ENCODE peak calls at places on chromosomes 12 and 14, in eight cellular contexts. L is IMR-90; W is aorta; Z is CD8-positive, alpha-beta memory T cell; M is uterus; Y is GM23338; I is WERI-Rb-1; S is endodermal cell. N is an unnamed sample.

GRCh38 chr12:19181666-19182426 is 52.3 kb downstream of the PLEKHA5 start:
- DNase-seq in L (no peak), W (no peak), Z (no peak), M (no peak), Y (no peak), I (no peak), S (no peak), N (no peak)

GRCh38 chr14:68864301-68864810 is 71.5 kb upstream of the ZFP36L1 start:
- DNase-seq in L (no peak), W (no peak), Z (no peak), M (no peak), Y (no peak), I (no peak), S (no peak), N (peak; percentile 62)

GRCh38 chr12:44000309-44000952 is 164.6 kb downstream of the TMEM117 start:
- DNase-seq in L (peak; percentile 31), W (peak; percentile 34), Z (no peak), M (no peak), Y (peak; percentile 89), I (peak; percentile 65), S (peak; percentile 92), N (peak; percentile 58)

GRCh38 chr12:124884587-124885438 is 21.1 kb upstream of the SCARB1 start:
- DNase-seq in L (no peak), W (no peak), Z (no peak), M (no peak), Y (peak; percentile 63), I (peak; percentile 65), S (peak; percentile 87), N (no peak)

GRCh38 chr12:121060149-121061001 is 21.3 kb upstream of the OASL start:
- DNase-seq in L (peak; percentile 33), W (no peak), Z (peak; percentile 58), M (no peak), Y (peak; percentile 96), I (peak; percentile 18), S (peak; percentile 86), N (peak; percentile 65)

GRCh38 chr14:22410497-22410896 is 178.5 kb downstream of the DAD1 start:
- DNase-seq in L (no peak), W (no peak), Z (no peak), M (no peak), Y (no peak), I (no peak), S (no peak), N (no peak)

GRCh38 chr12:65811968-65812700 is 12.1 kb upstream of the HMGA2 start:
- DNase-seq in L (no peak), W (no peak), Z (no peak), M (no peak), Y (no peak), I (no peak), S (no peak), N (no peak)

GRCh38 chr12:74370608-74371216 is 166.9 kb upstream of the ATXN7L3B start:
- DNase-seq in L (no peak), W (no peak), Z (no peak), M (no peak), Y (no peak), I (no peak), S (no peak), N (no peak)

GRCh38 chr12:75979181-75979580 is 52.4 kb downstream of the PHLDA1 start:
- DNase-seq in L (peak; percentile 66), W (no peak), Z (peak; percentile 3), M (no peak), Y (no peak), I (no peak), S (no peak), N (no peak)

GRCh38 chr12:38907171-38907923 is 2.0 kb upstream of the CPNE8 start:
- DNase-seq in L (no peak), W (no peak), Z (no peak), M (no peak), Y (no peak), I (no peak), S (no peak), N (peak; percentile 35)

GRCh38 chr12:3040663-3041544 is 36.3 kb upstream of the TSPAN9 start:
- DNase-seq in L (no peak), W (no peak), Z (no peak), M (no peak), Y (no peak), I (no peak), S (peak; percentile 53), N (peak; percentile 83)

GRCh38 chr12:101078881-101079280 is 131.2 kb downstream of the SLC5A8 start:
- DNase-seq in L (no peak), W (no peak), Z (no peak), M (no peak), Y (no peak), I (no peak), S (no peak), N (no peak)

DNA sequence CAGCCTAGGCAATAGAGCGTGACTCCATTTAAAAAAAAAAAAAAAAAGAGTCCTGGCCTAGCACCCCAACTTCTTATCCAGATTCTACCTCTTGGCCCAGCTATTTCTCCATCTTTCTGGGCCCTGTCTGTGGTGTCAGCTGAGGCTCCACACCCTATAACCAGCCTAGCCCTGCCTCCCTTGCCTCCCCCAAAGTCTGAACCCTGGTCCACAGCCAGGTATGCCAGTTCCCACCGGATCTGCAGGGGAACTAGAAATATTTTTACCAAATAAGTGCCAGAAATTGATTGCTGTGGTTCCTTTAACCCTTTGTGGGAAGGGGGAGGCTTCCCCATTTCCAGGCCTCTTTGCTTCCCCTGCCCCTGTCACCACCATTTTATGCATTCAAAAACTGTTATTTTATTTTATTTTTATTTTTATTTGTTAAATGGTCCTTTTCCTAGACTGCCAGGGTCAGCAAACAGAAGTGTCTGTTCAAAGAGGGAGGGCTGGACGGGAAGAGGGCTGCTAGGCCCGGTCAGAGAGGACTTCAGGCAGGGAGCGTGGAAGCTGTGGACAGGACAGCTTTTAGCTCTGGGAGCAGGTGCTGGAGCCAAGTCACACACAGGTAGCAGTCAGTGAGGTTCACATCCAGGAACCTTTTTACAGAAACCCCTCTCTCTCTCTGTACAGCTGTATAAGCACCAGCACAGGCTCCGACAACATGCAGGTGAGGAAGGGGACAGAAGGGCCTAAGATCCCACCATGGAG is 23.2 kb downstream of the TTC9 start:
- DNase-seq in L (no peak), W (no peak), Z (no peak), M (no peak), Y (no peak), I (no peak), S (no peak), N (peak; percentile 78)
- H3K27ac ChIP-seq in L (no peak overlapping the region), W (no peak overlapping the region), Z (no peak overlapping the region), M (no peak overlapping the region), Y (peak overlapping the region; percentile 63), I (no peak overlapping the region), S (no peak overlapping the region), N (no peak overlapping the region)

DNA sequence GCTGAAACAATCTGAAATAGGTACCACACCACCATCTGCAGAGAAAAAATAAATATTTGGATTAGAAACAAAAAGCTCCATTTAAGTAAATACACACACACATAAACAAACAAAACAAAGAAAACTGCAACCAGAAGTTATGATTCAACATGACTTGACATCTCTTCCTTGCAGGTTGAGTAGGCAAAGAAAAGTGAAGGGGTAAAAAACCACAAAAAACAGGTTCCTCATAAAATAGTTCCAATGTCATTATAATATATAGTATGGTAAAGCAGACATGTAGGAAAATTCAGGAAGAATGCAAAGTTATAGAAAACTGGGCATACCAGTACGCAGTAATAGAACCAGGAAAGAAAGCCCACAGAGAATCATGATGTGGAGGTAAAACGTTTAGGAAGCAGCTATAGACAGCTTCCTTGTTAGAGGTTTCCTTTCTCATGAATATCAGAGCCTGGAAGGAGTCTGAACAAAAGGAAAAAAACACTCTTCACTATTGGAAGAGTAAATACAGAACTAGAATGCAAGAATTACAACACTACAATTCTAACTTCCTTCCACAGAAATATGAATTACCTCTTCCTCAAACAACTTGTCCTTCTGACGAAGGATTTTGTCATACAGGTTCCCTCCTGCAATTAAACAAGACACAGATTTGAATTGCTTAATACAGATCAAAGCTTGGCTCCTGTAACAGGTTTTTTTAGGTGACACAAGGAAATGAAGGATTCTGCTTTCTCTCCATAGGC is 6.1 kb downstream of the NEK9 start:
- DNase-seq in L (no peak), W (no peak), Z (no peak), M (no peak), Y (no peak), I (no peak), S (no peak), N (no peak)
- H3K36me3 ChIP-seq in L (peaks cover 9% of the 10 kb centered on the region), W (peaks cover 7% of the 10 kb centered on the region), Z (peaks cover 10% of the 10 kb centered on the region), M (no peaks in the 10 kb centered on the region), Y (no peaks in the 10 kb centered on the region), I (peaks cover 34% of the 10 kb centered on the region), S (peaks cover 33% of the 10 kb centered on the region), N (peaks cover 57% of the 10 kb centered on the region)

GRCh38 chr12:26295001-26295400 is 99.6 kb downstream of the SSPN start:
- DNase-seq in L (no peak), W (no peak), Z (no peak), M (no peak), Y (no peak), I (peak; percentile 11), S (no peak), N (no peak)

GRCh38 chr12:26297386-26298070 is 102.2 kb downstream of the SSPN start:
- DNase-seq in L (no peak), W (no peak), Z (no peak), M (no peak), Y (no peak), I (no peak), S (no peak), N (no peak)

GRCh38 chr12:26304273-26304672 is 108.9 kb downstream of the SSPN start:
- DNase-seq in L (no peak), W (no peak), Z (no peak), M (no peak), Y (no peak), I (no peak), S (no peak), N (no peak)

GRCh38 chr12:26303418-26303817 is 108.0 kb downstream of the SSPN start:
- DNase-seq in L (no peak), W (no peak), Z (no peak), M (no peak), Y (no peak), I (no peak), S (no peak), N (no peak)

DNA sequence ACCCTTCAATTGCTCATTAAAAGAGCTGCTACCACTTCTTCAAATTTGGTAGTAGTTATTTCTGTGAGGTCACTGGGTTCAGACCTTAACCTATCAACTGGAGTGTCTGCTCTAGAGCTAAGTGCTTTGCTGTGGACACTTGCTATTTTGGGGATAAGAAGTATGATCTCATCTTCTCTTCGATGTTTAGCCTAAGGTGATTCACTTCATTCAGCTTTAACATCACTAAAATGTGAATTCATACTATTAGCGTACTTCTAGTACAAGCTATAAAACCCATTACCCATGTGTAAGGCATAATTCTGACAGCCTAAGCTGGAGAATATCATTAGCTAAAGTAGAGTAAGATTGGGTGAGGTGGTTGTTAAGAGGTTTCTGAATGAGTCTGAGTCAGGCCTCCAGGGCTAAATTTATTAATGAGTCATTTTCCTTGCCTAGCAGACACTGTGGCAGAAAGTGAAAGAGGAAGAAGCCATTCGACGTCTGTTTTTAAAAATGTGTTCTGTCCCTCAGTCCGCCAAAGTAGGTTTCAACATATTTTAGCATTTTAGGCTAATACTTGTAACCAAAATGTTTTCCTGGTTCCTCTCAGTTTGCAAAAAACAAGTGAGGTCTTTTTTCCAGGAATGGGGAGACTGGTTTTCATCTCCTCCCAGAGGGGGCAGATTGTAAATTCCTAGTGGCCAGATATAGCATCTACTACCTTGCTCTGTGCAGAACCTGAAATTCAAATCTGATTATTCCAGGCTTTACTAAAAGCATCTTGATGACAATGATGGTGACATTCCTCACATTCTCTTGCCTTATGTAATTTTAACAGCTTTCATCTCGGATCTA is 103.6 kb downstream of the SSPN start:
- DNase-seq in L (peak; percentile 83), W (no peak), Z (no peak), M (peak; percentile 47), Y (peak; percentile 8), I (no peak), S (no peak), N (peak; percentile 73)
- H3K27ac ChIP-seq in L (no peak overlapping the region), W (peak overlapping the region; percentile 68), Z (no peak overlapping the region), M (peak overlapping the region; percentile 84), Y (no peak overlapping the region), I (no peak overlapping the region), S (no peak overlapping the region), N (peak overlapping the region; percentile 87)

GRCh38 chr12:12648284-12648683 is 36.6 kb downstream of the CREBL2 start:
- DNase-seq in L (no peak), W (no peak), Z (no peak), M (no peak), Y (no peak), I (no peak), S (no peak), N (no peak)
- H3K36me3 ChIP-seq in L (no peaks in the 10 kb centered on the region), W (no peaks in the 10 kb centered on the region), Z (no peaks in the 10 kb centered on the region), M (no peaks in the 10 kb centered on the region), Y (peaks cover 16% of the 10 kb centered on the region), I (no peaks in the 10 kb centered on the region), S (peaks cover under 1% of the 10 kb centered on the region), N (peaks cover under 1% of the 10 kb centered on the region)